ENCODE peak calls at places on chromosome 9, in eight cellular contexts. U is Panc1, H is B cell, Z is astrocyte of the spinal cord, P is mammary epithelial cell, S is GM06990, O is islet precursor cell, N is foreskin fibroblast. R is an unnamed sample.

GRCh38 chr9:127903557-127904475 is 4.4 kb upstream of the ST6GALNAC6 start:
- DNase-seq in H (peak), Z (no peak), N (no peak), U (no peak), S (peak), P (no peak), O (peak), R (no peak)

GRCh38 chr9:134945509-134946275 is 28.0 kb upstream of the FCN1 start:
- DNase-seq in N (no peak), S (no peak), U (no peak), P (no peak), Z (no peak), O (no peak), H (no peak), R (no peak)

GRCh38 chr9:137482094-137482781 is 23.1 kb upstream of the NSMF start:
- DNase-seq in P (peak), U (no peak), N (peak), Z (peak), H (no peak), S (no peak), O (peak), R (peak)

GRCh38 chr9:91407580-91408275 is 15.9 kb downstream of the NFIL3 start:
- DNase-seq in P (no peak), H (no peak), O (no peak), U (no peak), Z (no peak), S (no peak), N (no peak), R (no peak)

GRCh38 chr9:72255546-72255925 is 106.3 kb downstream of the GDA start:
- DNase-seq in N (peak), S (no peak), H (no peak), U (no peak), P (peak), Z (no peak), O (no peak), R (no peak)

GRCh38 chr9:87604886-87605588 is 107.4 kb downstream of the DAPK1 start:
- DNase-seq in N (no peak), S (no peak), Z (no peak), P (no peak), H (no peak), O (no peak), U (no peak), R (no peak)

GRCh38 chr9:16870606-16871357 is at the start of gene BNC2:
- DNase-seq in S (peak), P (no peak), N (peak), Z (peak), H (no peak), O (peak), U (no peak), R (peak)

GRCh38 chr9:70668751-70669150 is 254.3 kb upstream of the KLF9 start:
- DNase-seq in S (no peak), N (peak), O (no peak), Z (no peak), P (peak), U (no peak), H (no peak), R (peak)

GRCh38 chr9:87393706-87394255 is 103.9 kb upstream of the DAPK1 start:
- DNase-seq in N (no peak), P (no peak), Z (no peak), U (no peak), H (no peak), S (no peak), O (no peak), R (no peak)

GRCh38 chr9:95336281-95336680 is 18.8 kb upstream of the FANCC start:
- DNase-seq in Z (no peak), H (no peak), N (no peak), P (no peak), U (no peak), S (no peak), O (no peak), R (no peak)

GRCh38 chr9:135914921-135915320 is 7.6 kb upstream of the CAMSAP1 start:
- DNase-seq in U (no peak), Z (peak), P (no peak), O (no peak), S (no peak), N (peak), H (no peak), R (peak)

GRCh38 chr9:99041618-99042017 is 63.3 kb upstream of the TGFBR1 start:
- DNase-seq in S (no peak), H (no peak), P (no peak), U (no peak), O (no peak), N (no peak), Z (no peak), R (no peak)

GRCh38 chr9:33714989-33715388 is 80.4 kb upstream of the PRSS3 start:
- DNase-seq in P (no peak), S (no peak), H (no peak), Z (no peak), O (no peak), N (no peak), U (no peak), R (no peak)

GRCh38 chr9:125538092-125538473 is 168.9 kb downstream of the MAPKAP1 start:
- DNase-seq in P (peak), H (no peak), S (no peak), O (peak), N (peak), U (no peak), Z (peak), R (peak)

GRCh38 chr9:134188421-134189166 is 24.2 kb upstream of the RNU6ATAC start:
- DNase-seq in P (no peak), O (no peak), H (no peak), Z (no peak), N (no peak), U (no peak), S (no peak), R (no peak)

GRCh38 chr9:126317513-126317912 is 9.1 kb upstream of the MVB12B start:
- DNase-seq in N (no peak), P (no peak), S (no peak), Z (no peak), O (no peak), U (no peak), H (peak), R (no peak)

GRCh38 chr9:13939129-13939528 is 374.8 kb downstream of the NFIB start:
- DNase-seq in H (no peak), Z (peak), P (peak), S (no peak), N (peak), U (no peak), O (no peak), R (peak)

GRCh38 chr9:100308965-100309564 is 43.7 kb downstream of the TEX10 start:
- DNase-seq in S (no peak), P (peak), H (no peak), O (no peak), U (no peak), N (no peak), Z (peak), R (no peak)

GRCh38 chr9:123834907-123835562 is 94.9 kb downstream of the DENND1A start:
- DNase-seq in U (no peak), O (no peak), P (no peak), H (peak), N (peak), Z (peak), S (peak), R (no peak)

GRCh38 chr9:21402387-21403247 is 6.3 kb upstream of the IFNA8 start:
- DNase-seq in Z (no peak), O (peak), N (no peak), S (peak), P (no peak), U (no peak), H (peak), R (no peak)

GRCh38 chr9:128657344-128657704 is 677 bp upstream of the DYNC2I2 start:
- DNase-seq in H (no peak), N (no peak), S (no peak), P (no peak), O (no peak), U (no peak), Z (no peak), R (no peak)

GRCh38 chr9:130938652-130939404 is at the start of gene FIBCD1:
- DNase-seq in S (peak), N (peak), Z (peak), P (peak), U (no peak), H (peak), O (peak), R (peak)

GRCh38 chr9:37995348-37995737 is 73.7 kb downstream of the SHB start:
- DNase-seq in Z (no peak), U (no peak), S (no peak), H (no peak), O (no peak), N (no peak), P (no peak), R (no peak)

GRCh38 chr9:6931913-6932312 is 174.1 kb downstream of the KDM4C start:
- DNase-seq in H (no peak), U (no peak), N (peak), O (peak), S (no peak), P (peak), Z (peak), R (peak)

R was measured in NCI-H226.